ENCODE peak calls at places on chromosome 20, in seven cellular contexts. Z is MM.1S; Y is left kidney; M is neural crest cell; W is mammary epithelial cell; P is heart left ventricle; F is stimulated activated CD8-positive, alpha-beta memory T cell treated with anti-CD3 and anti-CD28 coated beads, Interleukin-2, amount 100 ng/mL, for 48 hours. E is an unnamed sample.

GRCh38 chr20:17875106-17875980 is 93.3 kb downstream of the SNX5 start:
- DNase-seq in Z (no peak), Y (peak; percentile 67), M (no peak), W (no peak), P (no peak), F (no peak), E (no peak)

GRCh38 chr20:43514062-43514971 is 6.8 kb downstream of the L3MBTL1 start:
- DNase-seq in Z (peak; percentile 98), Y (peak; percentile 100), M (peak; percentile 94), W (peak; percentile 94), P (peak; percentile 96), F (peak; percentile 82), E (peak; percentile 85)

GRCh38 chr20:3661836-3662665 is 1.1 kb downstream of the GFRA4 start:
- DNase-seq in Z (no peak), Y (no peak), M (no peak), W (no peak), P (no peak), F (no peak), E (no peak)

GRCh38 chr20:36147707-36148106 is 6.8 kb upstream of the EPB41L1 start:
- DNase-seq in Z (no peak), Y (no peak), M (no peak), W (no peak), P (no peak), F (no peak), E (no peak)

GRCh38 chr20:18928626-18929025 is 115.0 kb downstream of the SCP2D1 start:
- DNase-seq in Z (no peak), Y (no peak), M (no peak), W (no peak), P (no peak), F (no peak), E (no peak)

GRCh38 chr20:19498756-19499155 is 259.3 kb upstream of the RIN2 start:
- DNase-seq in Z (no peak), Y (no peak), M (no peak), W (no peak), P (no peak), F (no peak), E (no peak)

GRCh38 chr20:38405132-38405531 is 30.0 kb downstream of the SNHG17 start:
- DNase-seq in Z (no peak), Y (no peak), M (no peak), W (no peak), P (no peak), F (no peak), E (no peak)

GRCh38 chr20:46582648-46583047 is 32.2 kb upstream of the OCSTAMP start:
- DNase-seq in Z (no peak), Y (no peak), M (no peak), W (no peak), P (no peak), F (no peak), E (no peak)

GRCh38 chr20:44137210-44137781 is 49.7 kb downstream of the JPH2 start:
- DNase-seq in Z (no peak), Y (peak; percentile 79), M (no peak), W (no peak), P (peak; percentile 78), F (no peak), E (no peak)

GRCh38 chr20:48191200-48191599 is 405.9 kb upstream of the SULF2 start:
- DNase-seq in Z (no peak), Y (no peak), M (no peak), W (no peak), P (no peak), F (no peak), E (no peak)

GRCh38 chr20:846894-847278 is 13.4 kb downstream of the FAM110A start:
- DNase-seq in Z (no peak), Y (no peak), M (no peak), W (no peak), P (peak; percentile 66), F (no peak), E (no peak)

GRCh38 chr20:19928379-19929360 is 88.5 kb upstream of the NAA20 start:
- DNase-seq in Z (no peak), Y (no peak), M (no peak), W (peak; percentile 97), P (no peak), F (no peak), E (no peak)

GRCh38 chr20:62411479-62412193 is 4.6 kb upstream of the CABLES2 start:
- DNase-seq in Z (no peak), Y (no peak), M (no peak), W (no peak), P (no peak), F (no peak), E (no peak)

GRCh38 chr20:53948383-53949318 is 121.7 kb downstream of the BCAS1 start:
- DNase-seq in Z (no peak), Y (no peak), M (no peak), W (no peak), P (no peak), F (no peak), E (no peak)

GRCh38 chr20:36128463-36129176 is 25.9 kb upstream of the EPB41L1 start:
- DNase-seq in Z (no peak), Y (no peak), M (no peak), W (peak; percentile 46), P (no peak), F (no peak), E (no peak)

GRCh38 chr20:11271319-11271718 is 597.5 kb upstream of the JAG1 start:
- DNase-seq in Z (no peak), Y (peak; percentile 44), M (no peak), W (no peak), P (no peak), F (no peak), E (no peak)

GRCh38 chr20:44706371-44707258 is 8.6 kb upstream of the CCN5 start:
- DNase-seq in Z (no peak), Y (no peak), M (no peak), W (peak; percentile 37), P (peak; percentile 62), F (no peak), E (no peak)

GRCh38 chr20:43870484-43870883 is 44.2 kb upstream of the TOX2 start:
- DNase-seq in Z (no peak), Y (no peak), M (no peak), W (no peak), P (no peak), F (no peak), E (no peak)

GRCh38 chr20:50514750-50515149 is 4.6 kb downstream of the PTPN1 start:
- DNase-seq in Z (no peak), Y (no peak), M (no peak), W (no peak), P (no peak), F (no peak), E (no peak)

GRCh38 chr20:25178563-25179438 is 16.7 kb upstream of the ENTPD6 start:
- DNase-seq in Z (peak; percentile 48), Y (peak; percentile 65), M (no peak), W (peak; percentile 97), P (no peak), F (no peak), E (no peak)